ENCODE peak calls at places on chromosomes 7 and 10, in nine cellular contexts. P, S, X, B, L, R, U, G and E are unnamed samples.

GRCh38 chr10:26216949-26217395 is 398 bp downstream of the GAD2 start:
- DNase-seq in X (no peak), G (no peak), L (no peak), B (no peak), S (no peak), R (no peak), U (no peak), P (no peak), E (no peak)

GRCh38 chr10:51629969-51630617 is 69.3 kb downstream of the CSTF2T start:
- DNase-seq in R (peak), B (no peak), G (no peak), P (no peak), S (no peak), L (no peak), X (peak), U (no peak), E (no peak)

GRCh38 chr7:22361320-22361719 is 4.4 kb upstream of the RAPGEF5 start:
- DNase-seq in G (no peak), R (no peak), P (no peak), L (no peak), S (no peak), B (no peak), X (no peak), U (no peak), E (no peak)

GRCh38 chr10:123129553-123130271 is 6.1 kb upstream of the HMX3 start:
- DNase-seq in G (no peak), L (no peak), B (no peak), R (no peak), U (no peak), X (no peak), P (no peak), S (no peak), E (no peak)

GRCh38 chr7:49774459-49775064 is 1.1 kb downstream of the VWC2 start:
- DNase-seq in B (no peak), P (peak), L (no peak), R (no peak), X (no peak), U (no peak), G (no peak), S (no peak), E (peak)

GRCh38 chr10:117631276-117632151 is 89.0 kb downstream of the EMX2 start:
- DNase-seq in X (no peak), U (no peak), L (peak), P (peak), S (no peak), R (no peak), G (no peak), B (no peak), E (peak)

GRCh38 chr10:24695452-24695851 is 28.2 kb downstream of the ARHGAP21 start:
- DNase-seq in X (no peak), U (no peak), S (no peak), G (no peak), L (no peak), B (no peak), R (no peak), P (no peak), E (no peak)

GRCh38 chr10:69486922-69487730 is 35.9 kb downstream of the TSPAN15 start:
- DNase-seq in X (no peak), G (no peak), U (no peak), S (no peak), R (no peak), B (no peak), P (no peak), L (no peak), E (no peak)

GRCh38 chr10:118373786-118374185 is 31.7 kb upstream of the FAM204A start:
- DNase-seq in S (no peak), B (no peak), P (no peak), X (no peak), U (no peak), L (no peak), G (no peak), R (peak), E (no peak)

GRCh38 chr10:91759581-91759986 is 38.6 kb upstream of the TNKS2 start:
- DNase-seq in S (no peak), L (no peak), U (no peak), G (no peak), X (no peak), P (no peak), R (peak), B (no peak), E (no peak)

GRCh38 chr7:105677803-105678583 is 96.7 kb upstream of the EFCAB10 start:
- DNase-seq in R (no peak), P (no peak), B (peak), S (peak), X (no peak), G (peak), L (no peak), U (peak), E (no peak)

GRCh38 chr7:35249537-35249907 is 4.4 kb downstream of the TBX20 start:
- DNase-seq in P (no peak), L (no peak), B (no peak), X (no peak), R (no peak), G (no peak), U (no peak), S (no peak), E (no peak)

GRCh38 chr10:114654829-114655575 is 3.1 kb downstream of the ABLIM1 start:
- DNase-seq in G (no peak), U (no peak), S (no peak), B (no peak), P (no peak), L (no peak), R (no peak), X (no peak), E (no peak)

GRCh38 chr7:28169166-28169713 is 11.4 kb downstream of the JAZF1 start:
- DNase-seq in G (no peak), R (no peak), S (no peak), U (no peak), L (no peak), P (no peak), X (no peak), B (no peak), E (no peak)

GRCh38 chr7:64879800-64880199 is 23.3 kb upstream of the ZNF273 start:
- DNase-seq in R (no peak), B (no peak), S (no peak), G (no peak), P (no peak), U (no peak), L (no peak), X (no peak), E (no peak)

GRCh38 chr7:74304550-74304949 is 15.3 kb downstream of the CLIP2 start:
- DNase-seq in S (no peak), B (no peak), G (no peak), L (no peak), X (no peak), U (no peak), P (no peak), R (no peak), E (no peak)

GRCh38 chr10:117460846-117461765 is 81.4 kb upstream of the EMX2 start:
- DNase-seq in X (no peak), P (no peak), B (no peak), G (no peak), U (no peak), L (no peak), S (no peak), R (no peak), E (no peak)

GRCh38 chr7:102254521-102254920 is 32.1 kb upstream of the SH2B2 start:
- DNase-seq in S (no peak), R (no peak), B (no peak), G (no peak), U (no peak), X (no peak), P (no peak), L (no peak), E (no peak)

GRCh38 chr10:127853868-127854768 is 38.6 kb downstream of the CLRN3 start:
- DNase-seq in X (peak), G (peak), S (peak), L (no peak), P (peak), R (peak), U (peak), B (no peak), E (peak)

GRCh38 chr7:35416568-35416967 is 162.7 kb upstream of the TBX20 start:
- DNase-seq in B (no peak), L (no peak), U (no peak), X (no peak), G (no peak), S (no peak), R (no peak), P (no peak), E (no peak)

GRCh38 chr7:66047426-66047825 is 28.2 kb upstream of the ASL start:
- DNase-seq in U (no peak), B (no peak), S (no peak), L (no peak), G (no peak), R (peak), P (no peak), X (no peak), E (no peak)

GRCh38 chr7:65379318-65379717 is 5.7 kb downstream of the ZNF92 start:
- DNase-seq in G (no peak), S (no peak), U (no peak), B (no peak), X (no peak), R (peak), L (no peak), P (no peak), E (no peak)

GRCh38 chr10:114525368-114525949 is 121.2 kb upstream of the AFAP1L2 start:
- DNase-seq in R (peak), P (no peak), G (peak), S (no peak), L (no peak), U (no peak), B (no peak), X (no peak), E (no peak)

GRCh38 chr7:6262206-6262605 is 10.2 kb downstream of the CYTH3 start:
- DNase-seq in L (no peak), S (no peak), X (no peak), R (no peak), G (no peak), P (no peak), U (no peak), B (no peak), E (no peak)

GRCh38 chr10:70679498-70679897 is 7.2 kb downstream of the ADAMTS14 start:
- DNase-seq in U (no peak), B (no peak), R (peak), X (peak), P (no peak), L (no peak), S (no peak), G (no peak), E (no peak)

GRCh38 chr10:30051220-30051619 is 8.2 kb downstream of the JCAD start:
- DNase-seq in G (no peak), R (no peak), U (no peak), X (no peak), B (no peak), L (no peak), P (no peak), S (no peak), E (no peak)

GRCh38 chr10:5862360-5862929 is 27.2 kb downstream of the ANKRD16 start:
- DNase-seq in L (no peak), X (no peak), G (no peak), S (no peak), U (no peak), P (no peak), B (no peak), R (no peak), E (no peak)

GRCh38 chr10:128050937-128051336 is 75.3 kb downstream of the MKI67 start:
- DNase-seq in R (peak), B (no peak), X (no peak), P (no peak), L (no peak), G (no peak), S (no peak), U (no peak), E (no peak)

GRCh38 chr7:5426226-5426475 is 2.5 kb upstream of the TNRC18 start:
- DNase-seq in R (peak), L (no peak), U (no peak), G (no peak), B (no peak), S (no peak), X (no peak), P (no peak), E (no peak)

GRCh38 chr10:79056361-79056735 is 12.4 kb upstream of the ZMIZ1 start:
- DNase-seq in S (no peak), X (peak), G (no peak), U (no peak), B (peak), P (no peak), L (no peak), R (no peak), E (no peak)